ENCODE peak calls at places on chromosomes 13 and 19, in five cellular contexts. O, J, K, A and X are unnamed samples.

GRCh38 chr13:24630851-24631341 is 49.3 kb upstream of the ATP12A start:
- DNase-seq in O (no peak), J (peak), K (peak), A (no peak), X (no peak)

GRCh38 chr13:48542581-48543341 is 9.9 kb upstream of the RCBTB2 start:
- DNase-seq in O (peak), J (peak), K (peak), A (peak), X (peak)

GRCh38 chr13:80341098-80341701 is at the start of gene SPRY2:
- DNase-seq in O (peak), J (peak), K (peak), A (peak), X (peak)

GRCh38 chr19:44111910-44112463 is 1.2 kb upstream of the ZNF225 start:
- DNase-seq in O (peak), J (peak), K (peak), A (peak), X (peak)

GRCh38 chr13:79673310-79673992 is 192.5 kb downstream of the NDFIP2 start:
- DNase-seq in O (no peak), J (no peak), K (no peak), A (no peak), X (no peak)

GRCh38 chr13:91894311-91894710 is 495.9 kb downstream of the GPC5 start:
- DNase-seq in O (no peak), J (no peak), K (no peak), A (no peak), X (no peak)

GRCh38 chr19:19034204-19034624 is 811 bp downstream of the ARMC6 start:
- DNase-seq in O (peak), J (peak), K (peak), A (peak), X (peak)

GRCh38 chr13:99045396-99045795 is 67.5 kb upstream of the DOCK9 start:
- DNase-seq in O (no peak), J (peak), K (no peak), A (no peak), X (no peak)

GRCh38 chr13:76336889-76337844 is 549.0 kb downstream of the KCTD12 start:
- DNase-seq in O (no peak), J (no peak), K (no peak), A (no peak), X (no peak)

GRCh38 chr13:52849727-52850395 is 1.4 kb upstream of the PCDH8 start:
- DNase-seq in O (peak), J (no peak), K (no peak), A (peak), X (peak)

GRCh38 chr13:110524484-110525254 is 36.9 kb downstream of the RAB20 start:
- DNase-seq in O (no peak), J (no peak), K (no peak), A (no peak), X (no peak)

GRCh38 chr19:7947939-7948338 is 4.5 kb upstream of the TIMM44 start:
- DNase-seq in O (no peak), J (peak), K (no peak), A (no peak), X (no peak)

GRCh38 chr19:29812080-29812880 is 489 bp downstream of the CCNE1 start:
- DNase-seq in O (no peak), J (no peak), K (peak), A (peak), X (no peak)

GRCh38 chr19:49977846-49978245 is 16.9 kb upstream of the SIGLEC11 start:
- DNase-seq in O (no peak), J (no peak), K (no peak), A (no peak), X (no peak)

GRCh38 chr13:35714588-35714987 is 238.1 kb upstream of the MAB21L1 start:
- DNase-seq in O (no peak), J (no peak), K (no peak), A (peak), X (peak)

GRCh38 chr13:114128624-114129522 is 3.5 kb downstream of the RASA3 start:
- DNase-seq in O (no peak), J (peak), K (no peak), A (no peak), X (no peak)

GRCh38 chr13:97615266-97615665 is 181.3 kb downstream of the RAP2A start:
- DNase-seq in O (no peak), J (no peak), K (no peak), A (no peak), X (no peak)

GRCh38 chr13:60164490-60164889 is 762 bp upstream of the DIAPH3 start:
- DNase-seq in O (peak), J (peak), K (no peak), A (no peak), X (no peak)

GRCh38 chr13:46660408-46660807 is 107.4 kb downstream of the LRCH1 start:
- DNase-seq in O (no peak), J (no peak), K (no peak), A (no peak), X (no peak)

GRCh38 chr19:2274937-2275535 is 6.9 kb downstream of the PEAK3 start:
- DNase-seq in O (peak), J (peak), K (no peak), A (peak), X (peak)

GRCh38 chr19:28633223-28634030 is 579.5 kb downstream of the UQCRFS1 start:
- DNase-seq in O (peak), J (peak), K (peak), A (peak), X (peak)

GRCh38 chr19:49419173-49419572 is 4.1 kb downstream of the PTH2 start:
- DNase-seq in O (no peak), J (no peak), K (no peak), A (no peak), X (no peak)

GRCh38 chr13:88919970-88920628 is 1248.9 kb downstream of the SLITRK5 start:
- DNase-seq in O (no peak), J (no peak), K (no peak), A (no peak), X (no peak)

GRCh38 chr13:113926951-113927660 is 46.8 kb downstream of the C13orf46 start:
- DNase-seq in O (no peak), J (no peak), K (no peak), A (no peak), X (peak)

GRCh38 chr13:38210928-38211596 is 138.6 kb upstream of the UFM1 start:
- DNase-seq in O (no peak), J (no peak), K (no peak), A (no peak), X (no peak)

GRCh38 chr13:27472441-27472840 is 22.1 kb upstream of the MTIF3 start:
- DNase-seq in O (no peak), J (no peak), K (no peak), A (no peak), X (no peak)

GRCh38 chr19:55652311-55653078 is 2.3 kb upstream of the U2AF2 start:
- DNase-seq in O (no peak), J (no peak), K (no peak), A (no peak), X (peak)

GRCh38 chr19:2064788-2065524 is 13.9 kb upstream of the MKNK2 start:
- DNase-seq in O (no peak), J (no peak), K (no peak), A (no peak), X (no peak)

GRCh38 chr19:9721861-9722260 is 46.7 kb downstream of the ZNF846 start:
- DNase-seq in O (peak), J (no peak), K (peak), A (no peak), X (peak)

GRCh38 chr19:35642312-35642711 is 767 bp downstream of the ETV2 start:
- DNase-seq in O (peak), J (no peak), K (no peak), A (peak), X (peak)

GRCh38 chr13:22648325-22648758 is 532.4 kb upstream of the SGCG start:
- DNase-seq in O (peak), J (no peak), K (no peak), A (peak), X (peak)

GRCh38 chr19:34313188-34313587 is 51.8 kb upstream of the GPI start:
- DNase-seq in O (no peak), J (peak), K (no peak), A (no peak), X (no peak)

GRCh38 chr19:44624840-44625354 is 11.5 kb downstream of the IGSF23 start:
- DNase-seq in O (no peak), J (no peak), K (no peak), A (no peak), X (no peak)

GRCh38 chr13:97328222-97328790 is 105.7 kb upstream of the RAP2A start:
- DNase-seq in O (peak), J (peak), K (peak), A (no peak), X (peak)

GRCh38 chr13:31859546-31859945 is 120.2 kb downstream of the RXFP2 start:
- DNase-seq in O (no peak), J (no peak), K (no peak), A (no peak), X (no peak)

GRCh38 chr13:78603240-78603947 is at the start of gene POU4F1:
- DNase-seq in O (peak), J (peak), K (peak), A (peak), X (peak)

DNA sequence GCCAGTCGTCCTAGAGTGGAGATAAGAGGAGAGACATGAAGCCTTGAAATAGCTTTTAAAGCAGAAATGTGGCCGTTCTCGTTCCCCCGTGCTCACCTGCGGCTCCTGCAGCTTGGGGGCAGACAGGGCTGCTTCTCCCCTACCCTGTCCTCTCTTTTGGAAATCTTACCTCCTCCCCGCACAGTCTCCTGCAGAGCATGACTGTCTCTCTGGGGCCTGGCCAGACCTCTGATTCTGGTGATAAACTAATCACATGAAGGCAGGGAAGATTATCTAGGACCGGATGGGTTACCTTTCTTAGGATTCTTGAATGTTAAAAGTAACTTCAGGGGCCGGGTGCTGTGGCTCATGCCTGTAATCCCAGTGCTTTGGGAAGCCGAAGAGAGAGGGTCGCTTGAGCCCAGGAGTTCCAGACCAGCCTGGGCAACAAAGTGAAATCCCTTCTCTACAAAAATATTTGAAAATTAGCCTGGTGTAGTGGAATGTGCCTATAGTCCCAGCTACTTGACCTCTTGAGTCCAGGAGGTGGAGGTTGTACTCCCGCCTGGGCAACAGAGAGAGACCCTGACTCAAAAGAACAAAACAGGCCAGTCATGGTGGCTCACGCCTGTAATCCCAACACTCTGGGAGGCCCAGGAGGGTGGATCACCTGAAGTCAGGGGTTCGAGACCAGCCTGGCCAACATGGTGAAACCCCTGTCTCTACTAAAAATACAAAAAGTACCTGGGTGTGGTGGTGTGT is 8.1 kb downstream of the CEBPA start:
- DNase-seq in O (peak), J (no peak), K (no peak), A (no peak), X (no peak)
- H2BK120ac ChIP-seq in O (no peak), J (no peak), K (no peak), A (no peak), X (no peak)

GRCh38 chr19:45766919-45767346 is 2.1 kb downstream of the SIX5 start:
- DNase-seq in O (no peak), J (peak), K (no peak), A (peak), X (no peak)
- H2BK120ac ChIP-seq in O (peak), J (peak), K (no peak), A (no peak), X (no peak)

GRCh38 chr13:94537740-94538630 is 58.0 kb downstream of the TGDS start:
- DNase-seq in O (no peak), J (no peak), K (no peak), A (no peak), X (no peak)
- H2BK120ac ChIP-seq in O (no peak), J (no peak), K (no peak), A (no peak), X (no peak)

GRCh38 chr13:33228645-33229445 is 56.7 kb downstream of the STARD13 start:
- DNase-seq in O (peak), J (peak), K (no peak), A (no peak), X (no peak)

GRCh38 chr13:33231339-33231738 is 54.2 kb downstream of the STARD13 start:
- DNase-seq in O (no peak), J (no peak), K (no peak), A (no peak), X (no peak)

GRCh38 chr13:33230178-33230881 is 55.2 kb downstream of the STARD13 start:
- DNase-seq in O (no peak), J (peak), K (no peak), A (no peak), X (no peak)

GRCh38 chr13:33227927-33228644 is 57.5 kb downstream of the STARD13 start:
- DNase-seq in O (no peak), J (no peak), K (no peak), A (no peak), X (no peak)

DNA sequence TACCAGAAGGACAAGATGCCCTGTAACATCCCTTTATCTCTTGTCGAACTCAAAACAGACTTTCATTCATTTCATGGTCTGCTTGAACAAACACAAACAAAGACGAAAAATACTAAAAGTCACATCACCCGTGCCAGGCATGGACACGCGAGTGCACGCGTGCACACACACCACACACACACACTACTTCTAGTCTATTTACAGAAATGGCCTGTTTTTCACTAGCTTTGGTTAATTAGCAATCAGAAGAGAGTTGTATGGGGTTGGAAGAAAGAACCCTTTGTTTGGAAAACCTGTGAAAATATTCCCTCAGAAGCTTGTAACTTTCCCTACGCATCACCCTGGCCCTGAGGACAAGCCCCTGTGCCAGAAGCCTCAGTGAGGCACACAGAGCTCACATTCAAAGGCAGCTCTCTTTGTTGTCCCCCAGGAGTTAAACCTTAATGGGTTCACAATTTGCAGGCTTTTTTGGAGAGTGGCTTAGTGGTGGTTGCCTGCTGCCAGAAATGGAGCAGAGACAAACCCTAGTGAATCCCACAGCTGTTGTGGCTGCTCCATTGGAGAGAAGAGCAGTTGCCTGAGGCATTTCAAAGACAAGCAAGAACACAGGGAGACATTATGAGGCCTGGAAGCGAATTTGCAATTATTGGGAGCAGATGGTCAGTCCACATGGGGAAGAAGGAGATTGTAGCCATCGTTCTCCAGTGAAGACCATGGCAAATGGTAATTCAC is 55.9 kb downstream of the STARD13 start:
- DNase-seq in O (no peak), J (no peak), K (no peak), A (no peak), X (no peak)
- H2BK120ac ChIP-seq in O (no peak), J (peak), K (no peak), A (no peak), X (no peak)

GRCh38 chr13:106378263-106378662 is 157.2 kb downstream of the EFNB2 start:
- DNase-seq in O (no peak), J (no peak), K (no peak), A (no peak), X (no peak)

GRCh38 chr13:106377341-106377740 is 158.1 kb downstream of the EFNB2 start:
- DNase-seq in O (no peak), J (no peak), K (no peak), A (no peak), X (no peak)

GRCh38 chr13:106375085-106375484 is 160.4 kb downstream of the EFNB2 start:
- DNase-seq in O (no peak), J (no peak), K (no peak), A (no peak), X (no peak)

GRCh38 chr13:106374631-106375030 is 160.8 kb downstream of the EFNB2 start:
- DNase-seq in O (no peak), J (no peak), K (no peak), A (no peak), X (no peak)

GRCh38 chr13:106376411-106377112 is 158.9 kb downstream of the EFNB2 start:
- DNase-seq in O (peak), J (peak), K (no peak), A (no peak), X (no peak)
- H2BK120ac ChIP-seq in O (no peak), J (peak), K (no peak), A (no peak), X (no peak)

DNA sequence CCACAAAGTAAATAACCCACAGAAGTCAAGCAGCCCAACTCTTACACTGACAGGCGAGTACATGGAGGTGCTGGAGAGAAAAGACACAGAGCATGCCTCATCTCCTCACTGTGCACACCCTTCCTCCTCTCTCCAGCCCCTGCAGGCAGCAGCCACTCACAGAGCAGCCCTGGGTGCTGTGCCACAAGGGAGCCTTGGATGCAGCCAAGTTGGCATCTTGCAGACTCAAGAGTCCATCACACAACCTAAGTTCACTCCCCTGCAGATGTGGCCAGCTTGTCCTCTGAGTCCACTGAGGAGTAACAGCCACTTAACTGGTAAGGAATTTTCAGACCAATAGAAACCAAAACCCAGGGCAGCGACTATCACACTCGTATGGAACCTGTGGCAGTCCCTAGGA is 47.4 kb downstream of the BRD4 start:
- DNase-seq in O (no peak), J (no peak), K (no peak), A (no peak), X (no peak)
- H2BK120ac ChIP-seq in O (no peak), J (no peak), K (no peak), A (no peak), X (no peak)

DNA sequence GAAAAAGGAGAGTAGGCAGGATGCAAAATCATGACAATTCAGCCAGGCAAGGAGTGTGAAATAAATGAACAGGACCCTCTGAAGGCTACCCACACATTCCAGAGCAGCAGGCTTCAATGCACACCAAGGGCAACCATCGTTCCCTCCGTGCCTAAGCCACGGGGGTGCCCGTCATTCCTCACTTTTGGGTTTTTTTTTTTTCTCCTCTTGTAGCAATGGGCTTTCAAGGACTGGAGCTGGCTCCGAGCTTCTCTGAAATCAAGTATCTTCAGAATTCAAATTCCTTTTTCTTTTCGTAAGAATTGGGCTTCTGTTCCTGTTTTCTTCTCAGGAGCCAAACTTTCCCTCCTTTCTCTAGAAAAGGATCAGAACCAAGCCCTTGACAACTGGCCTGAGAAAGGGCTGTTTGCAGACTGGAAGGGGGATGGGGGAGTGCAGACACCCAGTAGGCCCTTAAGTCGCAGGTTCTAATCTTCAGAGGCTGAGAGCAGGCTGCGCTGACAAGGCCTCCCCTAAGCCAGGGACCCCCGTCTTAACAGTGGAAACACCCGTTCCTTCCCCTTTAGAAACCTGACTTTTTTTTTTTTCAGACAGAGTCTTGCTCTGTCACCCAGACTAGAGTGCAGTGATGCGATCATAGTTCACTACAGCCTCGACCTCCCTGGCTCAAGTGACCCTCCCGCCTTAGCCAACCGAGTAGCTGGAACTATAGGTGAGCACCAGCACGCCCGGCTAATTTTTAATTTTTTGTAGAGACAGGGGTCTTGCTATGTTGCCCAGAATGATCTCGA is 51.7 kb downstream of the RFX2 start:
- DNase-seq in O (no peak), J (no peak), K (no peak), A (no peak), X (no peak)
- H2BK120ac ChIP-seq in O (no peak), J (no peak), K (no peak), A (no peak), X (no peak)

DNA sequence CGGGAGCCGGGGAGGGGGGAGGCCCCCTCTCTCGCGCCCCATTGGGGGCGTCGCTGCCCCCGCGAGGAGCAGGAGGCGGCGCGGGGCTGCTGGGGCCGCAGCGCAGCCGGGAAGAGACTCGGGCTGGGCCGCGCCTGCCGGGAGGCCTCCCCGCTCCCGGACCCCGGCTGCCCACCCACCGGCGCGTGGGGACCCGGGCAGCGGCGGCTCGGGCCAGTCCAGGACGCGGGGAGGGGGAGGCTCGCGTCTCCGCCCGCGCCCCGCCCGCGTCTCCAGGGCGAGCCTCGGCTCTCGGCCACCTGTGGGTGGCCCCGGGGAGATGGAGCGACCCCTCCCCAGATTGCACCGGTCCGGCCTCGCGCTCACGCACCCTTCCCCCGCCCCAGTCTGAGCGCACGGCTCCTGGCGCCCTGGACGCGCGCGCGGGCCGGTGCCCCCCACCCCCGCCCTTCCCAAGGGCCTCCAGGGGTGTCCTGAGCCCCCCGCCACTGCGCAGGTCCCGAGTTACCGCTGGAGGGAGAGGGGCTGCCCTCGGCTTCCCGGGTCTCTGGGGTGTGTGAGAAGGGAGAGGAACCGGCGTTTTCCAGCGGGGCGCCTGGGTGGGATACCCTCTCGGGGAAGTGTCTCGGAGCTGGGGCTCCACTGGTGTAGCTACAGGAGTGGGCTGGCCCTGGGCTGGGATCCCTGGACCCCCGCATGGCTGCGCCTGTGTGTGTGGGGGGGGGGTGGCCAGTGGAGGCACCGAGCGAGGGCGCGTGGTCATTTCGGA is 645 bp downstream of the PALM start:
- DNase-seq in O (no peak), J (no peak), K (no peak), A (peak), X (no peak)
- H2BK120ac ChIP-seq in O (no peak), J (no peak), K (peak), A (no peak), X (no peak)